ENCODE peak calls at places on chromosomes 2 and 18, in eight cellular contexts. One of them, this sample, is unnamed.

GRCh38 chr2:34093790-34094189 is 494.7 kb upstream of the FAM98A start:
- DNase-seq in H54: no peak
- DNase-seq in SJSA1: no peak
- DNase-seq in brain microvascular endothelial cell: no peak
- DNase-seq in activated CD4-positive, alpha-beta T cell treated with anti-CD3 and anti-CD28 coated beads, Interleukin-2, amount 50 U/mL, for 1 hour: no peak
- DNase-seq in cardiac muscle cell: no peak
- DNase-seq in NAMALWA: no peak
- DNase-seq in neural progenitor cell: no peak
- DNase-seq in this sample: no peak

GRCh38 chr18:44679056-44679911 is 1.4 kb upstream of the SETBP1 start:
- DNase-seq in H54: peak; percentile 34
- DNase-seq in SJSA1: peak; percentile 87
- DNase-seq in brain microvascular endothelial cell: peak; percentile 87
- DNase-seq in activated CD4-positive, alpha-beta T cell treated with anti-CD3 and anti-CD28 coated beads, Interleukin-2, amount 50 U/mL, for 1 hour: peak; percentile 50
- DNase-seq in cardiac muscle cell: peak; percentile 91
- DNase-seq in NAMALWA: peak; percentile 86
- DNase-seq in neural progenitor cell: peak; percentile 90
- DNase-seq in this sample: peak; percentile 58

GRCh38 chr2:15316370-15316814 is 244.7 kb downstream of the NBAS start:
- DNase-seq in H54: no peak
- DNase-seq in SJSA1: no peak
- DNase-seq in brain microvascular endothelial cell: no peak
- DNase-seq in activated CD4-positive, alpha-beta T cell treated with anti-CD3 and anti-CD28 coated beads, Interleukin-2, amount 50 U/mL, for 1 hour: no peak
- DNase-seq in cardiac muscle cell: no peak
- DNase-seq in NAMALWA: no peak
- DNase-seq in neural progenitor cell: peak; percentile 19
- DNase-seq in this sample: no peak

GRCh38 chr18:22558945-22559385 is 141.2 kb upstream of the CTAGE1 start:
- DNase-seq in H54: peak; percentile 27
- DNase-seq in SJSA1: peak; percentile 85
- DNase-seq in brain microvascular endothelial cell: peak; percentile 93
- DNase-seq in activated CD4-positive, alpha-beta T cell treated with anti-CD3 and anti-CD28 coated beads, Interleukin-2, amount 50 U/mL, for 1 hour: no peak
- DNase-seq in cardiac muscle cell: peak; percentile 86
- DNase-seq in NAMALWA: no peak
- DNase-seq in neural progenitor cell: peak; percentile 49
- DNase-seq in this sample: no peak

GRCh38 chr2:132034646-132035045 is 127.1 kb downstream of the ANKRD30BL start:
- DNase-seq in H54: no peak
- DNase-seq in SJSA1: no peak
- DNase-seq in brain microvascular endothelial cell: no peak
- DNase-seq in activated CD4-positive, alpha-beta T cell treated with anti-CD3 and anti-CD28 coated beads, Interleukin-2, amount 50 U/mL, for 1 hour: no peak
- DNase-seq in cardiac muscle cell: no peak
- DNase-seq in NAMALWA: no peak
- DNase-seq in neural progenitor cell: no peak
- DNase-seq in this sample: no peak

GRCh38 chr18:58402247-58402646 is 226.6 kb downstream of the ALPK2 start:
- DNase-seq in H54: no peak
- DNase-seq in SJSA1: peak; percentile 73
- DNase-seq in brain microvascular endothelial cell: peak; percentile 51
- DNase-seq in activated CD4-positive, alpha-beta T cell treated with anti-CD3 and anti-CD28 coated beads, Interleukin-2, amount 50 U/mL, for 1 hour: no peak
- DNase-seq in cardiac muscle cell: no peak
- DNase-seq in NAMALWA: no peak
- DNase-seq in neural progenitor cell: no peak
- DNase-seq in this sample: peak; percentile 71

GRCh38 chr2:203122317-203122998 is 107.8 kb downstream of the NBEAL1 start:
- DNase-seq in H54: no peak
- DNase-seq in SJSA1: no peak
- DNase-seq in brain microvascular endothelial cell: no peak
- DNase-seq in activated CD4-positive, alpha-beta T cell treated with anti-CD3 and anti-CD28 coated beads, Interleukin-2, amount 50 U/mL, for 1 hour: no peak
- DNase-seq in cardiac muscle cell: peak; percentile 27
- DNase-seq in NAMALWA: peak; percentile 16
- DNase-seq in neural progenitor cell: no peak
- DNase-seq in this sample: no peak

GRCh38 chr2:229974271-229974670 is 52.0 kb downstream of the FBXO36 start:
- DNase-seq in H54: no peak
- DNase-seq in SJSA1: no peak
- DNase-seq in brain microvascular endothelial cell: peak; percentile 63
- DNase-seq in activated CD4-positive, alpha-beta T cell treated with anti-CD3 and anti-CD28 coated beads, Interleukin-2, amount 50 U/mL, for 1 hour: no peak
- DNase-seq in cardiac muscle cell: peak; percentile 96
- DNase-seq in NAMALWA: no peak
- DNase-seq in neural progenitor cell: no peak
- DNase-seq in this sample: no peak

GRCh38 chr2:180003566-180003965 is 3.5 kb downstream of the CWC22 start:
- DNase-seq in H54: no peak
- DNase-seq in SJSA1: no peak
- DNase-seq in brain microvascular endothelial cell: no peak
- DNase-seq in activated CD4-positive, alpha-beta T cell treated with anti-CD3 and anti-CD28 coated beads, Interleukin-2, amount 50 U/mL, for 1 hour: no peak
- DNase-seq in cardiac muscle cell: no peak
- DNase-seq in NAMALWA: no peak
- DNase-seq in neural progenitor cell: no peak
- DNase-seq in this sample: no peak